ENCODE peak calls at places on chromosomes 13 and 19, in six cellular contexts. V is HFF-Myc; J is heart right ventricle; H is esophagus muscularis mucosa; D is CD8-positive, alpha-beta memory T cell; U is BE2C. C is an unnamed sample.

GRCh38 chr19:55487884-55488687 is at the start of gene SSC5D:
- DNase-seq in V (no peak), H (no peak), D (no peak), U (peak; percentile 41), J (no peak), C (no peak)

GRCh38 chr13:73440296-73440895 is 381.6 kb downstream of the KLF5 start:
- DNase-seq in U (no peak), H (no peak), J (no peak), D (no peak), V (no peak), C (no peak)

GRCh38 chr13:42239644-42240043 is 32.3 kb upstream of the AKAP11 start:
- DNase-seq in J (no peak), H (no peak), U (no peak), V (no peak), D (no peak), C (no peak)

GRCh38 chr19:38033658-38034150 is 126.7 kb downstream of the SIPA1L3 start:
- DNase-seq in H (no peak), V (no peak), U (no peak), J (no peak), D (no peak), C (no peak)

GRCh38 chr13:49585220-49586157 is at the start of gene RCBTB1:
- DNase-seq in U (peak; percentile 84), D (peak; percentile 71), J (peak; percentile 42), V (no peak), H (peak; percentile 94), C (peak; percentile 84)

GRCh38 chr13:37127706-37128241 is 22.3 kb upstream of the CSNK1A1L start:
- DNase-seq in J (peak; percentile 51), U (no peak), D (no peak), V (peak; percentile 52), H (no peak), C (no peak)

GRCh38 chr13:45055198-45055901 is 65.0 kb upstream of the GTF2F2 start:
- DNase-seq in U (no peak), H (no peak), J (no peak), D (no peak), V (peak; percentile 83), C (no peak)

GRCh38 chr13:25478186-25478585 is 106.4 kb downstream of the ATP8A2 start:
- DNase-seq in D (no peak), V (no peak), U (no peak), J (no peak), H (no peak), C (no peak)

GRCh38 chr13:33070713-33071112 is 54.5 kb downstream of the KL start:
- DNase-seq in H (no peak), D (no peak), U (no peak), J (no peak), V (no peak), C (no peak)

GRCh38 chr13:80841346-80841882 is 500.5 kb upstream of the SPRY2 start:
- DNase-seq in V (no peak), D (no peak), U (no peak), J (no peak), H (no peak), C (no peak)

GRCh38 chr13:63463782-63464610 is 2048.3 kb upstream of the PCDH20 start:
- DNase-seq in U (peak; percentile 38), H (no peak), V (no peak), D (no peak), J (no peak), C (no peak)

GRCh38 chr19:7242601-7243258 is 51.5 kb downstream of the INSR start:
- DNase-seq in J (peak; percentile 32), H (no peak), U (no peak), D (no peak), V (peak; percentile 27), C (no peak)

GRCh38 chr19:30629086-30629485 is 256.9 kb downstream of the ZNF536 start:
- DNase-seq in V (no peak), U (no peak), J (no peak), D (no peak), H (peak; percentile 68), C (no peak)

GRCh38 chr19:46291829-46292228 is 5.0 kb upstream of the HIF3A start:
- DNase-seq in D (no peak), J (no peak), H (no peak), U (no peak), V (no peak), C (no peak)

GRCh38 chr19:34837262-34837661 is 64.2 kb upstream of the ZNF599 start:
- DNase-seq in V (no peak), J (peak; percentile 86), H (no peak), U (peak; percentile 91), D (no peak), C (no peak)

DNA sequence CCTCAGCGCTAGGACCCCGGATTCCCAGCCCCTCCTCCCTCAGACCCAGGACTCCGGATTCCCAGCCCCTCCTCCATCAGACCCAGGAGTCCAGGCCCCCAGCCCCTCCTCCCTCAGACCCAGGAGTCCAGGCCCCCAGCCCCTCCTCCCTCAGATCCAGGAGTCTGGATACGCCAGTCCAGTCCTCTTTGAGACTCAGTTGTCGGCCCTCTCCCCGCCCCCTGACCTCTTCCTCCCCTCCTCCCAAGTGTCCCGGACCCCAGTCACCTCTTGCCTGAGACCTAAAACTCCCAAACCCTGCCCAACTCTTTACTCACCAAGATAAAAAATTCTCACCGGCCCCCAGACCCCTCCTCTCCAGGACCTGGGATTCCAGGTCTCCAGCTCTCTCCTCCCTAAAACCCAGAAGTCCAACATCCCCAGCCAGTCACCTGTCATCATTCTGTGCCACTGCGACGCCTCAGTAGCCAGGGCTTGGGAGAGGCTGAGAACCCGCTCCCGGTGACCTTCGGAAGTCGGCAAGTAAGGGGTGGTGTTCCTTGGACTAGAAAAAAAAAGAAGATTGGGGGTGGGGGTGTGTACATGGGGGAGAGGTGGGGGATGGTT is 1.4 kb upstream of the HSD17B14 start:
- DNase-seq in U (no peak), H (no peak), J (no peak), D (no peak), V (no peak), C (no peak)
- H3K4me3 ChIP-seq in U (peak overlapping the region; percentile 63), H (peak overlapping the region; percentile 50), J (peak overlapping the region; percentile 53), D (peak overlapping the region; percentile 66), V (peak overlapping the region; percentile 33), C (peak overlapping the region; percentile 68)

GRCh38 chr19:15396436-15396835 is 16.8 kb upstream of the AKAP8 start:
- DNase-seq in U (no peak), V (no peak), D (no peak), J (no peak), H (no peak), C (no peak)

GRCh38 chr19:15398501-15399233 is 19.1 kb upstream of the AKAP8 start:
- DNase-seq in U (peak; percentile 68), H (no peak), J (no peak), D (no peak), V (no peak), C (no peak)

GRCh38 chr19:15399234-15399515 is 19.6 kb upstream of the AKAP8 start:
- DNase-seq in H (no peak), J (no peak), D (no peak), U (no peak), V (no peak), C (no peak)

GRCh38 chr19:15397782-15398181 is 18.2 kb upstream of the AKAP8 start:
- DNase-seq in D (no peak), U (no peak), V (no peak), H (no peak), J (no peak), C (no peak)

GRCh38 chr19:15397236-15397635 is 17.6 kb upstream of the AKAP8 start:
- DNase-seq in H (no peak), V (no peak), D (no peak), J (no peak), U (no peak), C (no peak)
- H3K4me3 ChIP-seq in H (no peak overlapping the region), V (no peak overlapping the region), D (no peak overlapping the region), J (no peak overlapping the region), U (no peak overlapping the region), C (no peak overlapping the region)

DNA sequence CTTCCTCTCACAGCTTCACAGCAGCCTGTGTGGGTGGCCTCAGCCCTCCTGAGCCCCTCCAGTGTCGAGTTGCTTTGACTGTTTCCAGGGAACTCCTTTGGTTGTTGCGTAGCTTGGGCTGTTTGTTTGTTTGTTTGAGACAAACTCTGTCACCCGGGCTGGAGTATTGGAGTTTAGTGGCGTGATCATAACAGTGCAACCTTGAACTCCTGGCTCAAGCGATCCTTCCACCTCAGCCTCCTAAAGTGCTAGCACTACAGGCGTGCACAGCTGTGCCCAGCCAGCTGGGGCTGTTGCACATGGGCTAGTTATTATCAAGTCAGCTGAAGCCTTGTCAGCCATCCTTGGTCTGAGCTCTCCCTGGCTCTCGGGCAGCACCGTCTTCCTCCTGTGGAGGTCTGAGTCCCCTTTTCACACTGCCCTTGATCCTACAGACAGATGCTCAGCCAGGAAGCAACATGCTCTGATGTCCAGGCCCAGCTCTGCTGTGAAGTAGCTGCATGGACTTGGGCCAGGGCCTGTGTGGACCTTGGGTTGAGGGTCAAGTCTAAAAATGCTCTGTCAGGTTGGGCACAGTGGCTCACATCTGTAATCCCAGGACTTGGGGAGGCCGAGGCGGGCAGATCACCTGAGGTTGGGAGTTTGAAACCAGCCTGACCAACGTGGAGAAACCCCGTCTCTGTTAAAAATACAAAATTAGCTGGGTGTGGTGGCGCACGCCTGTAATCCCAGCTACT is 10.3 kb downstream of the DOT1L start:
- DNase-seq in V (no peak), J (no peak), U (no peak), H (no peak), D (no peak), C (no peak)
- H3K4me3 ChIP-seq in V (no peak overlapping the region), J (no peak overlapping the region), U (no peak overlapping the region), H (no peak overlapping the region), D (no peak overlapping the region), C (no peak overlapping the region)

DNA sequence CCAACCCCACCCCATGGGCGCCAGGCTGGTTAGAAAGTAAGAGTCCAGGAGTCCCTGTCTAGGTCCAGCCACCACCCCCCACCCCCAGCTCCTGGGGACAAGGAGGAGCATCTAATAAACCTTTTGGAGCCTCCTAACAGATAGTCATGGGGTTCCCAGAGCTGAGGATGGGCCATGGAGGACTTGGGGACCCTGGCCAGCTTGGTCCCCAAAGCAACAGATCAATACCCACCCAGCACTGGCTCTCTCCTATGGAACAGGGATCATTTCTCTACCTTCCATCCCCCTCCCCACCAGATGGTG is 9.4 kb downstream of the NR2F6 start:
- DNase-seq in H (no peak), J (no peak), D (no peak), U (no peak), V (no peak), C (no peak)
- H3K4me3 ChIP-seq in H (peak overlapping the region; percentile 57), J (peak overlapping the region; percentile 66), D (no peak overlapping the region), U (peak overlapping the region; percentile 19), V (peak overlapping the region; percentile 7), C (peak overlapping the region; percentile 80)

DNA sequence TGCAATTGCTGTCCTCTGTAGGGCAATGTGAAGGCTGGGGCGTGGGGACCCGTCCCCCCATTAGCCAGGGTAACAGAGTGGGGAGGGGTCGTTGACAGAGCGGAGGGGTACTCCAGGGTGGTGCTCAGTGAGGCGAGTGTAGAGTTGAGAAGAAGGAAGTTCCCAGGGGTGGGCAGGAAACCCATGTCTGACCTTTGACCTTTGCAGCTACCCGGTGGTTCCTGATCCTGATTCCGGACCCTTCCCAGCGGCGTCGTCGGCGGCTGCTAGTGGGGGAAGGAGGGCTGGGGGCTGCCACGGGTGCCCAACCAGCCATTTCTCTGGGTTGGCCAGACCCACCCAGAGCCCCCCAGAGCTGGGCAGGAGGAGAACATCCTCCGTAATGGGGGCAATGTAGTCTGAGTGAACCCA is 2.1 kb upstream of the PLVAP start:
- DNase-seq in J (no peak), V (no peak), H (no peak), D (no peak), U (peak; percentile 24), C (no peak)
- H3K4me3 ChIP-seq in J (no peak overlapping the region), V (no peak overlapping the region), H (no peak overlapping the region), D (no peak overlapping the region), U (no peak overlapping the region), C (no peak overlapping the region)